ENCODE peak calls at places on chromosome 2, in six cellular contexts. C is A549, E is NB4, Y is IMR-90, K is erythroblast, N is esophagus squamous epithelium. I is an unnamed sample.

GRCh38 chr2:94986392-94986963 is 39.0 kb upstream of the MAL start:
- DNase-seq in C (peak), E (peak), Y (peak), K (peak), N (no peak), I (peak)

GRCh38 chr2:200483729-200484198 is 26.1 kb downstream of the KCTD18 start:
- DNase-seq in C (peak), E (peak), Y (peak), K (peak), N (no peak), I (peak)

GRCh38 chr2:119553687-119554344 is 9.6 kb downstream of the CFAP221 start:
- DNase-seq in C (no peak), E (no peak), Y (no peak), K (no peak), N (no peak), I (no peak)

GRCh38 chr2:228048838-228049490 is 132.5 kb downstream of the SPHKAP start:
- DNase-seq in C (peak), E (peak), Y (peak), K (peak), N (no peak), I (no peak)

GRCh38 chr2:45192991-45193390 is 183.7 kb upstream of the SIX2 start:
- DNase-seq in C (no peak), E (no peak), Y (no peak), K (no peak), N (no peak), I (no peak)

GRCh38 chr2:120734930-120735611 is 597 bp upstream of the GLI2 start:
- DNase-seq in C (no peak), E (no peak), Y (peak), K (no peak), N (no peak), I (no peak)

GRCh38 chr2:28225472-28225915 is 167.2 kb upstream of the FOSL2 start:
- DNase-seq in C (no peak), E (no peak), Y (no peak), K (no peak), N (no peak), I (no peak)

GRCh38 chr2:221502270-221502973 is 69.7 kb downstream of the EPHA4 start:
- DNase-seq in C (no peak), E (no peak), Y (peak), K (no peak), N (no peak), I (no peak)

GRCh38 chr2:15560988-15561573 is at the start of gene NBAS:
- DNase-seq in C (peak), E (peak), Y (peak), K (peak), N (peak), I (peak)

GRCh38 chr2:134433469-134433868 is 179.6 kb downstream of the MGAT5 start:
- DNase-seq in C (no peak), E (no peak), Y (no peak), K (no peak), N (no peak), I (no peak)

GRCh38 chr2:230124235-230124634 is 55.5 kb upstream of the SLC16A14 start:
- DNase-seq in C (no peak), E (peak), Y (no peak), K (no peak), N (no peak), I (no peak)

GRCh38 chr2:235694721-235695601 is 201.1 kb downstream of the AGAP1 start:
- DNase-seq in C (no peak), E (no peak), Y (peak), K (no peak), N (no peak), I (no peak)

GRCh38 chr2:113178069-113178468 is 4.3 kb downstream of the PSD4 start:
- DNase-seq in C (no peak), E (no peak), Y (no peak), K (no peak), N (no peak), I (no peak)

GRCh38 chr2:17576802-17577201 is 36.3 kb downstream of the VSNL1 start:
- DNase-seq in C (no peak), E (no peak), Y (no peak), K (no peak), N (no peak), I (no peak)

GRCh38 chr2:157329524-157329923 is 3.9 kb upstream of the ERMN start:
- DNase-seq in C (no peak), E (no peak), Y (no peak), K (no peak), N (no peak), I (no peak)

GRCh38 chr2:118122768-118123335 is 34.6 kb downstream of the INSIG2 start:
- DNase-seq in C (peak), E (peak), Y (no peak), K (no peak), N (no peak), I (no peak)

GRCh38 chr2:144454466-144455287 is 65.2 kb downstream of the ZEB2 start:
- DNase-seq in C (no peak), E (no peak), Y (peak), K (peak), N (no peak), I (no peak)

GRCh38 chr2:64210816-64211215 is 66.6 kb upstream of the PELI1 start:
- DNase-seq in C (no peak), E (no peak), Y (no peak), K (no peak), N (no peak), I (no peak)

GRCh38 chr2:76953733-76954347 is 568.3 kb downstream of the LRRTM4 start:
- DNase-seq in C (peak), E (peak), Y (peak), K (peak), N (no peak), I (no peak)

GRCh38 chr2:81648370-81648769 is 1343.8 kb upstream of the LRRTM1 start:
- DNase-seq in C (no peak), E (no peak), Y (no peak), K (no peak), N (no peak), I (no peak)

GRCh38 chr2:57443985-57444501 is 602.6 kb upstream of the VRK2 start:
- DNase-seq in C (no peak), E (peak), Y (no peak), K (no peak), N (no peak), I (no peak)

GRCh38 chr2:191250400-191250799 is 5.2 kb downstream of the MYO1B start:
- DNase-seq in C (no peak), E (no peak), Y (peak), K (no peak), N (no peak), I (no peak)

GRCh38 chr2:121640380-121641326 is 8.6 kb downstream of the CLASP1 start:
- DNase-seq in C (peak), E (no peak), Y (no peak), K (peak), N (no peak), I (no peak)

GRCh38 chr2:171161425-171162289 is 964 bp upstream of the TLK1 start:
- DNase-seq in C (no peak), E (peak), Y (no peak), K (peak), N (no peak), I (no peak)

GRCh38 chr2:171160119-171160629 is 519 bp downstream of the TLK1 start:
- DNase-seq in C (peak), E (no peak), Y (peak), K (peak), N (no peak), I (peak)

GRCh38 chr2:171159326-171160118 is 1.2 kb downstream of the TLK1 start:
- DNase-seq in C (peak), E (peak), Y (peak), K (peak), N (no peak), I (peak)

GRCh38 chr2:171158790-171159325 is 1.8 kb downstream of the TLK1 start:
- DNase-seq in C (no peak), E (no peak), Y (no peak), K (no peak), N (no peak), I (no peak)

DNA sequence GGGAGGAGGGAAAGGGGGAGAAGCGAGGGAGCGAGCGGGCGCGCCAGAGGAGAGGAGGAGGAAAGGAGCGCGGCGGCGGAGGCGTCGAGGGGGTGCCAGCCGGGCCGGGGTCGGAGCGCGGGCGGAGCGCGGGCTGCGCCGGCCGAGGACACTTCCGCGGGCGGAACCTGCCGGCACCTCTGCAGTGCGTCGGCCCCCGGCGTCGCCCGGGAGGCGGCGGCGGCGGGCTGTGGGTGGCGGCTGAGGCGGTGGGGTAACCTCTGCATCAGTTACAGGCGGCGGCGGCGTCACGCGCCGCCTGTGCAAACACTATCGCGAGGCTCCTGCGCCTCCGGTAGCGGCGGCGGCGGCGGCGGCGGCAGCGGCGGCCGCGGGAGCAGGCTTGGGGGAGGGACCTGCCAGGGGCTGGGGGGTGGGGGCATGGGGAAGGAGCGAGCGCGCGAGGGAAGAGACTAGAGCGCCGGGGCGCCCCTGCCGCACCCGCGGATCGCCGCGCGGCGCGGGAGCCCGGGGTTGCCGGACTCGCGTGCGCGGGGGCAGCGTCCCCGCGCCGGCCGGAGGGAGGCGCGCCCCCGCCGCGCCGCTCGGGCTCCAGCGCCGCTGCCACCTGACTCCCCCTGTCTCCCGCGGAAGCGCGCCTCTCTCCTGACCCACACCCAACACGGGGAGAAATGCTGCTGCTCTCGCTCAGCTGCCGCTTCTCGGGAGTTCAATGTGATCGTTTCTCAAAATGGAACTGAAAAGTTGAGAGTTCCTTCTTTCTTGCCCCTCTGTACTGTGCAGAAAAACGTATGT is at the start of gene TLK1:
- DNase-seq in C (peak), E (peak), Y (peak), K (peak), N (peak), I (peak)
- TF ChIP-seq POLR2A in C (peak), E (peak), Y (peak), K (peak), N (peak), I (peak)

GRCh38 chr2:127811397-127811860 is 458 bp upstream of the WDR33 start:
- DNase-seq in C (no peak), E (no peak), Y (no peak), K (peak), N (no peak), I (no peak)
- TF ChIP-seq POLR2A in C (no peak), E (no peak), Y (no peak), K (peak), N (no peak), I (no peak)

DNA sequence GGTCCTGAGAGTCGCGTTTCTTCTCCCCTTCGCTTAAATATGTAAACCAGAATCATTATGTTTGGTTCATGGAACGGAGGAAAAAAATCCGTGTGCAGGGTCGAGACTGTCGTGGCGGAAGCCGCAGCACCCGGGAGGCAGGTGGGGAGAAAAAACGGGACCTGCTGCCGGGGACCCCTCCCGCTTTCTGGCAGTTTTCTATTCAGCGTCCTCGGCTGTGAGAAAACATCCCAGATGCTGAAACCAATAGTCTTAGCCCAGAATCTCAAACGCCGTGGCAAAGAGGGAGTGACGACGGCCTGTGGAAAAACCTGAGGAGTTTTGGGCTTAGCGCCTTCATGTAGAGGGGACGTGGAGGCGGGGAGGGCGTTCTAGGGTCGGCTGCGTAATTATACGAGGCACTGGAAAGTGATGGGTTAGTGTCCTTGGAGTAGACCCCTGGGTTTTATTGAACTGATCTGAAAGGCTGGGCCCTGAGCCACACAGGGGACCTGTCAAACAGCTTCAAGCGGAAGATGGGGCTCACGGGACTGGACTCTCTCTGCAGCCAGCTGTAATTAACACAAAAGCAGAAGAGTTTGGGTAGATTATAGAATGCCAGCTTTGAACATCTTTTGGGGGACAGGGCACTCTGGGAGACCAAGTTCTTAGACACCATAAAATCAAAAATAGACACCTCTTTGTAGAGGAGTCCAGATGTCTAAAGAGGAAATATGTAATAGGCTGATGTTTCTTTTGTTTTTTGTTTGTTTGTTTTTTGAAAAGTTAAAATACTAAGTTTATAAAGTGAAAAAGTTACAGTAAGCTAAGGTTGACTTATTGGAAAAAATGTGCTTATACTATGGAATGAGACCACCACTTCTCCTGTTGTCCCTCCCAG is 834 bp upstream of the BUB1 start:
- DNase-seq in C (no peak), E (peak), Y (peak), K (peak), N (no peak), I (peak)
- TF ChIP-seq POLR2A in C (no peak), E (no peak), Y (no peak), K (peak), N (no peak), I (no peak)

DNA sequence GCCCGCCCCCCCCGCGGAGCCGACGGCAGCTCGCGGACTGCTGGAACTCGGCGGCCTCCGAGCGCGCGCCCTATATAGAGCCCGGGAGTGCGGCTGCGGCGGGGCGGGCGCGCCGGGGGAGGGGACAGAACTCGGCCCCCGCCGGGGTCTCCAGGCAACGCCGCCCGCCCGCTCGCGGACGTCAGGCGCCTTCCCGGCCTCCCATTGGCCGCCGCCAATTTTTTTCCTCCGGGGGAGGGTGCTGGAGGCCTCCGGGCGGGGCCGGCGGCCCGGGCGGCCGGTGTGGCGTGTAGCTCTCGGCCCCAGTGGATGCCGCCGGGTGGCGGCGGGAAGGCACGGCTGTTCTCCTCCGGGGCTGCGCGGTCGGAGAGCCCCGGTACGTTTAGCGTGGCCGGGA is at the start of gene ZFP36L2:
- DNase-seq in C (peak), E (peak), Y (peak), K (peak), N (peak), I (peak)
- TF ChIP-seq POLR2A in C (peak), E (peak), Y (peak), K (peak), N (peak), I (peak)

GRCh38 chr2:127640082-127641072 is 5.6 kb upstream of the GPR17 start:
- DNase-seq in C (no peak), E (peak), Y (no peak), K (no peak), N (no peak), I (peak)

GRCh38 chr2:127637725-127638252 is 8.2 kb upstream of the GPR17 start:
- DNase-seq in C (peak), E (peak), Y (peak), K (no peak), N (no peak), I (no peak)

GRCh38 chr2:127639111-127639474 is 6.9 kb upstream of the GPR17 start:
- DNase-seq in C (no peak), E (no peak), Y (no peak), K (no peak), N (no peak), I (no peak)

GRCh38 chr2:127637236-127637630 is 8.7 kb upstream of the GPR17 start:
- DNase-seq in C (no peak), E (no peak), Y (no peak), K (no peak), N (no peak), I (no peak)

DNA sequence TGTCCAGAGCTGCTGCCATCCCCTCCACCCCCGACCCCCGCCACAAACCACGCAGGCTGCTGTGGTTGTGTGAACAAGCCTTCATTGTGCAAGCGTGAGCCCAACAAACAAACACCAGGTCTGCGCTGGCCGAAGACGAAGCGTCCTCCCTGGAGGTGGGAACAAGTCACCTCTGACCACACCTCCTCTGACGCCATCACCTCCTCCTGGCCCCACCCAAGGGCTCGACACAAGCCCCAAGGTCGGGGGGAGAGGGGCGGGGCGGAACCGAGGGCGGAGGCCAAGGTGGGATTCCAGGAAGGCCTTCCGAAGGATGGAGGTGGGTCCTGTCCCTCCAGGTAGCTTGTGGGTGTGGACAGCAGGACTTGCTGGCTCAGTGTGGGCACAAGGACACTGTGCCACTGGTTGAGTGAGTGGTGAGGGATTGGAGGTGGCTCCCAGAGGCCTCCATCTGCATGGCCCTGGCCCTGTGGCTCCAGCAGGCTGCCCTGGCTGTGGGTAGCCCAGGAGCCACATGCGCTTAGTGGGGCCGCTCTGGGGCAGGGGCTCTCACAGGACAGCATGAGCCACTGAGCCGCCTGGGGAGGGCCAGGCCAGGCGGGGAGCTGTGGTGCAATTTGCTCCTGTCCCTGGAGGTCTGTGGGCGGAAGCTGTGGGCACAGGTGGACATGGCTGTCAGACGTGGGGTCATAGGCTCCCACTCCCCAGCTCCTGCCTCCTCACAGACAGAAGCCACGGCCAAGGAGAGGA is 7.4 kb upstream of the GPR17 start:
- DNase-seq in C (no peak), E (peak), Y (no peak), K (no peak), N (no peak), I (no peak)
- TF ChIP-seq POLR2A in C (no peak), E (no peak), Y (no peak), K (no peak), N (no peak), I (no peak)

GRCh38 chr2:238286987-238287386 is 1.4 kb downstream of the PER2 start:
- DNase-seq in C (no peak), E (no peak), Y (no peak), K (no peak), N (no peak), I (no peak)

GRCh38 chr2:238289574-238289973 is 1.2 kb upstream of the PER2 start:
- DNase-seq in C (no peak), E (peak), Y (no peak), K (no peak), N (no peak), I (no peak)

GRCh38 chr2:238287702-238288649 is at the start of gene PER2:
- DNase-seq in C (peak), E (peak), Y (peak), K (peak), N (peak), I (peak)

GRCh38 chr2:238290079-238290478 is 1.7 kb upstream of the PER2 start:
- DNase-seq in C (peak), E (peak), Y (no peak), K (peak), N (peak), I (no peak)

GRCh38 chr2:238288650-238289573 is 502 bp upstream of the PER2 start:
- DNase-seq in C (peak), E (peak), Y (peak), K (peak), N (peak), I (peak)
- TF ChIP-seq POLR2A in C (peak), E (peak), Y (peak), K (peak), N (peak), I (peak)

I was measured in GM12892.